ENCODE peak calls at places on chromosomes 5 and 9, in four cellular contexts. N is IMR-90; P is CD8-positive, alpha-beta memory T cell; I is hypothalamus. V is an unnamed sample.

GRCh38 chr9:85610074-85610855 is 131.5 kb downstream of the AGTPBP1 start:
- DNase-seq in N (peak; percentile 82), I (peak; percentile 54), P (no peak), V (peak; percentile 93)

GRCh38 chr9:15299374-15299939 is 7.6 kb downstream of the TTC39B start:
- DNase-seq in I (no peak), N (no peak), P (peak; percentile 43), V (no peak)

GRCh38 chr5:43711496-43711895 is 108.5 kb downstream of the NNT start:
- DNase-seq in P (no peak), N (peak; percentile 47), I (no peak), V (no peak)

GRCh38 chr5:93600409-93601052 is 17.5 kb downstream of the NR2F1 start:
- DNase-seq in I (no peak), P (no peak), N (peak; percentile 67), V (no peak)

GRCh38 chr5:135110941-135111596 is 77.0 kb upstream of the PITX1 start:
- DNase-seq in I (no peak), N (no peak), P (no peak), V (no peak)

GRCh38 chr5:76175821-76176403 is 92.7 kb downstream of the SV2C start:
- DNase-seq in I (no peak), P (no peak), N (no peak), V (no peak)

GRCh38 chr9:115615821-115616665 is 498.1 kb upstream of the TNC start:
- DNase-seq in N (peak; percentile 96), I (no peak), P (no peak), V (no peak)

GRCh38 chr5:93479982-93480509 is 101.0 kb downstream of the NR2F1-AS1 start:
- DNase-seq in N (no peak), P (no peak), I (no peak), V (no peak)

GRCh38 chr5:174563899-174564298 is 160.5 kb upstream of the MSX2 start:
- DNase-seq in P (no peak), I (no peak), N (peak; percentile 32), V (no peak)

GRCh38 chr9:126985870-126986498 is 71.4 kb downstream of the RALGPS1 start:
- DNase-seq in N (peak; percentile 17), I (no peak), P (peak; percentile 74), V (no peak)

GRCh38 chr9:88197016-88197415 is 58.7 kb upstream of the SPATA31C2 start:
- DNase-seq in I (no peak), N (peak; percentile 75), P (no peak), V (no peak)

GRCh38 chr5:137735531-137736284 is at the start of gene KLHL3:
- DNase-seq in I (peak; percentile 39), N (peak; percentile 66), P (no peak), V (peak; percentile 15)

GRCh38 chr5:168600409-168600808 is 21.2 kb upstream of the PANK3 start:
- DNase-seq in I (no peak), N (no peak), P (no peak), V (no peak)

GRCh38 chr9:136239963-136240330 is 5.7 kb downstream of the QSOX2 start:
- DNase-seq in I (no peak), N (no peak), P (no peak), V (no peak)

GRCh38 chr5:57209316-57210040 is 35.6 kb downstream of the GPBP1 start:
- DNase-seq in P (no peak), N (peak; percentile 28), I (no peak), V (no peak)

GRCh38 chr9:131214457-131214856 is 61.9 kb downstream of the FAM78A start:
- DNase-seq in P (no peak), I (peak; percentile 10), N (peak; percentile 62), V (peak; percentile 52)

GRCh38 chr9:129241725-129242124 is 63.7 kb upstream of the IER5L start:
- DNase-seq in P (no peak), I (no peak), N (no peak), V (no peak)

GRCh38 chr5:14039576-14039975 is 95.1 kb upstream of the DNAH5 start:
- DNase-seq in P (no peak), N (peak; percentile 84), I (no peak), V (no peak)

V was measured in midbrain.